ENCODE peak calls at places on chromosomes 5 and 9, in four cellular contexts. One of them, this sample, is unnamed. For H3K9me3, the result is how much of the 10 kb centered on the place peaks cover.

GRCh38 chr9:85941617-85941930 is 628 bp downstream of the NAA35 start:
- DNase-seq in A549: no peak
- DNase-seq in heart left ventricle: no peak
- DNase-seq in uterus: no peak
- DNase-seq in this sample: no peak

GRCh38 chr9:5872496-5872895 is 18.2 kb upstream of the MLANA start:
- DNase-seq in A549: no peak
- DNase-seq in heart left ventricle: no peak
- DNase-seq in uterus: no peak
- DNase-seq in this sample: no peak

GRCh38 chr9:2000314-2000713 is 14.8 kb upstream of the SMARCA2 start:
- DNase-seq in A549: no peak
- DNase-seq in heart left ventricle: no peak
- DNase-seq in uterus: no peak
- DNase-seq in this sample: no peak

GRCh38 chr5:66959668-66960067 is 236.9 kb downstream of the CD180 start:
- DNase-seq in A549: peak
- DNase-seq in heart left ventricle: no peak
- DNase-seq in uterus: no peak
- DNase-seq in this sample: no peak

GRCh38 chr5:64807505-64807904 is 38.8 kb downstream of the CWC27 start:
- DNase-seq in A549: no peak
- DNase-seq in heart left ventricle: no peak
- DNase-seq in uterus: no peak
- DNase-seq in this sample: no peak

GRCh38 chr5:2018390-2018724 is 135.6 kb upstream of the IRX4 start:
- DNase-seq in A549: no peak
- DNase-seq in heart left ventricle: no peak
- DNase-seq in uterus: no peak
- DNase-seq in this sample: no peak

GRCh38 chr9:124852829-124853531 is at the start of gene WDR38:
- DNase-seq in A549: peak
- DNase-seq in heart left ventricle: peak
- DNase-seq in uterus: peak
- DNase-seq in this sample: peak

GRCh38 chr5:138438003-138438723 is 694 bp upstream of the REEP2 start:
- DNase-seq in A549: no peak
- DNase-seq in heart left ventricle: no peak
- DNase-seq in uterus: no peak
- DNase-seq in this sample: no peak

GRCh38 chr9:16310288-16311145 is 560.0 kb downstream of the BNC2 start:
- DNase-seq in A549: no peak
- DNase-seq in heart left ventricle: no peak
- DNase-seq in uterus: no peak
- DNase-seq in this sample: no peak

GRCh38 chr5:115264786-115265185 is 2.1 kb upstream of the PGGT1B start:
- DNase-seq in A549: no peak
- DNase-seq in heart left ventricle: no peak
- DNase-seq in uterus: no peak
- DNase-seq in this sample: no peak

GRCh38 chr5:154849791-154850201 is 607 bp downstream of the FAXDC2 start:
- DNase-seq in A549: no peak
- DNase-seq in heart left ventricle: no peak
- DNase-seq in uterus: no peak
- DNase-seq in this sample: peak

GRCh38 chr5:19531374-19531952 is 456.5 kb downstream of the CDH18 start:
- DNase-seq in A549: no peak
- DNase-seq in heart left ventricle: no peak
- DNase-seq in uterus: no peak
- DNase-seq in this sample: no peak

GRCh38 chr5:39604491-39604890 is 179.7 kb upstream of the DAB2 start:
- DNase-seq in A549: no peak
- DNase-seq in heart left ventricle: no peak
- DNase-seq in uterus: no peak
- DNase-seq in this sample: no peak

GRCh38 chr9:127714916-127715442 is 484 bp downstream of the PTRH1 start:
- DNase-seq in A549: no peak
- DNase-seq in heart left ventricle: no peak
- DNase-seq in uterus: no peak
- DNase-seq in this sample: peak

GRCh38 chr9:93247892-93248291 is 64.0 kb downstream of the WNK2 start:
- DNase-seq in A549: no peak
- DNase-seq in heart left ventricle: no peak
- DNase-seq in uterus: no peak
- DNase-seq in this sample: no peak

GRCh38 chr5:34927785-34928184 is 1.6 kb upstream of the DNAJC21 start:
- DNase-seq in A549: no peak
- DNase-seq in heart left ventricle: no peak
- DNase-seq in uterus: no peak
- DNase-seq in this sample: no peak

GRCh38 chr9:74293479-74293878 is 203.7 kb upstream of the RORB start:
- DNase-seq in A549: no peak
- DNase-seq in heart left ventricle: no peak
- DNase-seq in uterus: no peak
- DNase-seq in this sample: no peak

GRCh38 chr9:106874031-106874430 is 11.1 kb downstream of the ZNF462 start:
- DNase-seq in A549: no peak
- DNase-seq in heart left ventricle: no peak
- DNase-seq in uterus: no peak
- DNase-seq in this sample: no peak

GRCh38 chr9:87434341-87434740 is 63.3 kb upstream of the DAPK1 start:
- DNase-seq in A549: no peak
- DNase-seq in heart left ventricle: no peak
- DNase-seq in uterus: no peak
- DNase-seq in this sample: no peak

GRCh38 chr9:36503172-36504153 is 69.2 kb upstream of the MELK start:
- DNase-seq in A549: no peak
- DNase-seq in heart left ventricle: no peak
- DNase-seq in uterus: no peak
- DNase-seq in this sample: no peak

GRCh38 chr9:119736478-119737454 is 367.5 kb upstream of the BRINP1 start:
- DNase-seq in A549: no peak
- DNase-seq in heart left ventricle: no peak
- DNase-seq in uterus: no peak
- DNase-seq in this sample: peak

GRCh38 chr9:91599564-91599963 is 175.9 kb upstream of the NFIL3 start:
- DNase-seq in A549: no peak
- DNase-seq in heart left ventricle: no peak
- DNase-seq in uterus: no peak
- DNase-seq in this sample: no peak

GRCh38 chr9:64128572-64128971 is 1156.4 kb downstream of the FOXD4L5 start:
- DNase-seq in A549: no peak
- DNase-seq in heart left ventricle: no peak
- DNase-seq in uterus: no peak
- DNase-seq in this sample: no peak

GRCh38 chr5:118311103-118311502 is 677.2 kb downstream of the DTWD2 start:
- DNase-seq in A549: no peak
- DNase-seq in heart left ventricle: no peak
- DNase-seq in uterus: no peak
- DNase-seq in this sample: no peak

GRCh38 chr5:107456281-107456715 is 214.4 kb downstream of the EFNA5 start:
- DNase-seq in A549: no peak
- DNase-seq in heart left ventricle: no peak
- DNase-seq in uterus: no peak
- DNase-seq in this sample: no peak

GRCh38 chr9:99076030-99076429 is 28.9 kb upstream of the TGFBR1 start:
- DNase-seq in A549: no peak
- DNase-seq in heart left ventricle: no peak
- DNase-seq in uterus: no peak
- DNase-seq in this sample: no peak

GRCh38 chr9:99076483-99077171 is 28.3 kb upstream of the TGFBR1 start:
- DNase-seq in A549: no peak
- DNase-seq in heart left ventricle: peak
- DNase-seq in uterus: no peak
- DNase-seq in this sample: peak

GRCh38 chr9:99073985-99074901 is 30.7 kb upstream of the TGFBR1 start:
- DNase-seq in A549: no peak
- DNase-seq in heart left ventricle: no peak
- DNase-seq in uterus: no peak
- DNase-seq in this sample: no peak

GRCh38 chr9:99074902-99075245 is 30.0 kb upstream of the TGFBR1 start:
- DNase-seq in A549: no peak
- DNase-seq in heart left ventricle: no peak
- DNase-seq in uterus: no peak
- DNase-seq in this sample: no peak

GRCh38 chr9:99075246-99075912 is 29.5 kb upstream of the TGFBR1 start:
- DNase-seq in A549: no peak
- DNase-seq in heart left ventricle: no peak
- DNase-seq in uterus: no peak
- DNase-seq in this sample: no peak
- H3K27ac ChIP-seq in A549: no peak
- H3K27ac ChIP-seq in heart left ventricle: no peak
- H3K27ac ChIP-seq in uterus: peak
- H3K27ac ChIP-seq in this sample: peak

GRCh38 chr9:109251080-109251775 is 69.6 kb downstream of the EPB41L4B start:
- DNase-seq in A549: peak
- DNase-seq in heart left ventricle: no peak
- DNase-seq in uterus: no peak
- DNase-seq in this sample: peak
- TF ChIP-seq POLR2A in A549: no peak
- TF ChIP-seq POLR2A in heart left ventricle: no peak
- TF ChIP-seq POLR2A in uterus: no peak
- TF ChIP-seq POLR2A in this sample: no peak

GRCh38 chr5:141421489-141421855 is 621 bp downstream of the PCDHGA11 start:
- DNase-seq in A549: no peak
- DNase-seq in heart left ventricle: no peak
- DNase-seq in uterus: no peak
- DNase-seq in this sample: no peak

GRCh38 chr5:141419074-141419880 is 1.6 kb upstream of the PCDHGA11 start:
- DNase-seq in A549: no peak
- DNase-seq in heart left ventricle: no peak
- DNase-seq in uterus: no peak
- DNase-seq in this sample: no peak

GRCh38 chr5:141422742-141423291 is 2.0 kb downstream of the PCDHGA11 start:
- DNase-seq in A549: no peak
- DNase-seq in heart left ventricle: no peak
- DNase-seq in uterus: no peak
- DNase-seq in this sample: no peak

GRCh38 chr5:141420855-141421488 is at the start of gene PCDHGA11:
- DNase-seq in A549: no peak
- DNase-seq in heart left ventricle: no peak
- DNase-seq in uterus: no peak
- DNase-seq in this sample: peak
- H3K9me3 ChIP-seq in A549: half or more
- H3K9me3 ChIP-seq in heart left ventricle: half or more
- H3K9me3 ChIP-seq in uterus: under half
- H3K9me3 ChIP-seq in this sample: under half

GRCh38 chr9:131641618-131642495 is 96.5 kb downstream of the PRRT1B start:
- DNase-seq in A549: no peak
- DNase-seq in heart left ventricle: no peak
- DNase-seq in uterus: no peak
- DNase-seq in this sample: peak

GRCh38 chr9:131642496-131643083 is 97.3 kb downstream of the PRRT1B start:
- DNase-seq in A549: no peak
- DNase-seq in heart left ventricle: no peak
- DNase-seq in uterus: no peak
- DNase-seq in this sample: no peak

GRCh38 chr9:131636593-131636992 is 91.3 kb downstream of the PRRT1B start:
- DNase-seq in A549: no peak
- DNase-seq in heart left ventricle: no peak
- DNase-seq in uterus: no peak
- DNase-seq in this sample: no peak

GRCh38 chr9:131639771-131640437 is 94.6 kb downstream of the PRRT1B start:
- DNase-seq in A549: no peak
- DNase-seq in heart left ventricle: no peak
- DNase-seq in uterus: no peak
- DNase-seq in this sample: no peak

DNA sequence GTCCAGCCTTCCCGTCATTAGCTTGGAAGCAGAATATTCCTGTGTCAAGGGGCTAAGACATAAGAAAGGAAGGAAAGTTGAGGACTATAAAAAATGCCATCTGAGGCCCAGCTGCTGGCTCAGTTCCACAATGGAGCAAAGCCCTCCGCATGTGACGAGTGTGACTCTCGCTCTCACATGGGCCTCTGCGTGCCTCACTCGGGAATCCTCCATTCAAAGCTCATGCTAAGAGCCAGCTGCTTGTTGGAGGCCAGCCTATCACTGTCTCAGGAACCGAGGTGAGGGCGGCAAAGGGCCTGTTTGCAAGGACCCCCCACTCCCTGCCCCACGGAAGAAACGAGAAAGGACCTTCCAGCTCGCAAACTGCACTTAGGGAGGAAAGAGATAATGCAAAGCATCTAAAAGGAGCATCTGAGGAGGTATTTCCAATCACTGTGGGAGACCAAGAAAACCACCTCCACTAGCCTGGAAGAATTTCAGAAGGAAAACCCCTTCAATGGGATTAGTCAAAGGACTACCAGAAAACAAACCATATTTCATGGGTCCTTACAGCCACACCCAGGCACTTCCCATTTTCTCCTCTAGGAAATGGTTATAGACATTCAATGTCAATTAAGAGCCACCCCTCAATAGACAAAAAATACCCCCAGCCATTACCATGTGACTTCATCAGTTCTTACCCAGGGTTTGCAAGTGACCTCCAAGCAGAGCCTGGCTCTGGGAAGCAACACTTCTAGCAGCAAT is 95.3 kb downstream of the PRRT1B start:
- DNase-seq in A549: no peak
- DNase-seq in heart left ventricle: no peak
- DNase-seq in uterus: no peak
- DNase-seq in this sample: no peak
- H3K27ac ChIP-seq in A549: no peak
- H3K27ac ChIP-seq in heart left ventricle: peak
- H3K27ac ChIP-seq in uterus: peak
- H3K27ac ChIP-seq in this sample: peak

GRCh38 chr5:143642791-143643190 is 169.2 kb upstream of the HMHB1 start:
- DNase-seq in A549: no peak
- DNase-seq in heart left ventricle: no peak
- DNase-seq in uterus: no peak
- DNase-seq in this sample: no peak
- TF ChIP-seq POLR2A in A549: no peak
- TF ChIP-seq POLR2A in heart left ventricle: no peak
- TF ChIP-seq POLR2A in uterus: no peak
- TF ChIP-seq POLR2A in this sample: no peak

This sample was measured in Peyer's patch.